ENCODE peak calls at places on chromosomes 13 and 19, in nine cellular contexts. One of them, this sample, is unnamed.

GRCh38 chr19:11581740-11582139 is 4.3 kb upstream of the ACP5 start:
- DNase-seq in H7: no peak
- DNase-seq in stimulated activated effector memory CD8-positive, alpha-beta T cell treated with anti-CD3 and anti-CD28 coated beads, Interleukin-12 subunit alpha, Interleukin-12 subunit beta, amount 100 ng/mL, for 72 hours: peak
- DNase-seq in activated naive CD4-positive, alpha-beta T cell treated with anti-CD3 and anti-CD28 coated beads, Interleukin-2, amount 10 ng/mL, durations not matched to agents 7 days and 5 days: peak
- DNase-seq in NCI-H1105 treated with DMSO at 0.1 percent for 48 hours: no peak
- DNase-seq in stimulated activated CD4-positive, alpha-beta T cell treated with anti-CD3 and anti-CD28 coated beads, TNF-alpha, amount 100 ng/mL, for 1 hour: no peak
- DNase-seq in colonic mucosa: no peak
- DNase-seq in CD8-positive, alpha-beta T cell: no peak
- DNase-seq in iPS DF 6.9: no peak
- DNase-seq in this sample: no peak

GRCh38 chr19:48918801-48919247 is 14.7 kb upstream of the DHDH start:
- DNase-seq in H7: peak
- DNase-seq in stimulated activated effector memory CD8-positive, alpha-beta T cell treated with anti-CD3 and anti-CD28 coated beads, Interleukin-12 subunit alpha, Interleukin-12 subunit beta, amount 100 ng/mL, for 72 hours: no peak
- DNase-seq in activated naive CD4-positive, alpha-beta T cell treated with anti-CD3 and anti-CD28 coated beads, Interleukin-2, amount 10 ng/mL, durations not matched to agents 7 days and 5 days: peak
- DNase-seq in NCI-H1105 treated with DMSO at 0.1 percent for 48 hours: no peak
- DNase-seq in stimulated activated CD4-positive, alpha-beta T cell treated with anti-CD3 and anti-CD28 coated beads, TNF-alpha, amount 100 ng/mL, for 1 hour: no peak
- DNase-seq in colonic mucosa: no peak
- DNase-seq in CD8-positive, alpha-beta T cell: no peak
- DNase-seq in iPS DF 6.9: no peak
- DNase-seq in this sample: no peak

GRCh38 chr19:34838753-34839431 is 65.9 kb upstream of the ZNF599 start:
- DNase-seq in H7: peak
- DNase-seq in stimulated activated effector memory CD8-positive, alpha-beta T cell treated with anti-CD3 and anti-CD28 coated beads, Interleukin-12 subunit alpha, Interleukin-12 subunit beta, amount 100 ng/mL, for 72 hours: no peak
- DNase-seq in activated naive CD4-positive, alpha-beta T cell treated with anti-CD3 and anti-CD28 coated beads, Interleukin-2, amount 10 ng/mL, durations not matched to agents 7 days and 5 days: peak
- DNase-seq in NCI-H1105 treated with DMSO at 0.1 percent for 48 hours: no peak
- DNase-seq in stimulated activated CD4-positive, alpha-beta T cell treated with anti-CD3 and anti-CD28 coated beads, TNF-alpha, amount 100 ng/mL, for 1 hour: peak
- DNase-seq in colonic mucosa: peak
- DNase-seq in CD8-positive, alpha-beta T cell: no peak
- DNase-seq in iPS DF 6.9: peak
- DNase-seq in this sample: peak

GRCh38 chr13:73228546-73228945 is 169.7 kb downstream of the KLF5 start:
- DNase-seq in H7: no peak
- DNase-seq in stimulated activated effector memory CD8-positive, alpha-beta T cell treated with anti-CD3 and anti-CD28 coated beads, Interleukin-12 subunit alpha, Interleukin-12 subunit beta, amount 100 ng/mL, for 72 hours: no peak
- DNase-seq in activated naive CD4-positive, alpha-beta T cell treated with anti-CD3 and anti-CD28 coated beads, Interleukin-2, amount 10 ng/mL, durations not matched to agents 7 days and 5 days: peak
- DNase-seq in NCI-H1105 treated with DMSO at 0.1 percent for 48 hours: no peak
- DNase-seq in stimulated activated CD4-positive, alpha-beta T cell treated with anti-CD3 and anti-CD28 coated beads, TNF-alpha, amount 100 ng/mL, for 1 hour: no peak
- DNase-seq in colonic mucosa: no peak
- DNase-seq in CD8-positive, alpha-beta T cell: peak
- DNase-seq in iPS DF 6.9: no peak
- DNase-seq in this sample: no peak

GRCh38 chr19:44808463-44809371 is at the start of gene BCAM:
- DNase-seq in H7: peak
- DNase-seq in stimulated activated effector memory CD8-positive, alpha-beta T cell treated with anti-CD3 and anti-CD28 coated beads, Interleukin-12 subunit alpha, Interleukin-12 subunit beta, amount 100 ng/mL, for 72 hours: no peak
- DNase-seq in activated naive CD4-positive, alpha-beta T cell treated with anti-CD3 and anti-CD28 coated beads, Interleukin-2, amount 10 ng/mL, durations not matched to agents 7 days and 5 days: no peak
- DNase-seq in NCI-H1105 treated with DMSO at 0.1 percent for 48 hours: peak
- DNase-seq in stimulated activated CD4-positive, alpha-beta T cell treated with anti-CD3 and anti-CD28 coated beads, TNF-alpha, amount 100 ng/mL, for 1 hour: no peak
- DNase-seq in colonic mucosa: peak
- DNase-seq in CD8-positive, alpha-beta T cell: no peak
- DNase-seq in iPS DF 6.9: no peak
- DNase-seq in this sample: peak

GRCh38 chr19:2084993-2085720 is 11.0 kb downstream of the MOB3A start:
- DNase-seq in H7: no peak
- DNase-seq in stimulated activated effector memory CD8-positive, alpha-beta T cell treated with anti-CD3 and anti-CD28 coated beads, Interleukin-12 subunit alpha, Interleukin-12 subunit beta, amount 100 ng/mL, for 72 hours: peak
- DNase-seq in activated naive CD4-positive, alpha-beta T cell treated with anti-CD3 and anti-CD28 coated beads, Interleukin-2, amount 10 ng/mL, durations not matched to agents 7 days and 5 days: peak
- DNase-seq in NCI-H1105 treated with DMSO at 0.1 percent for 48 hours: no peak
- DNase-seq in stimulated activated CD4-positive, alpha-beta T cell treated with anti-CD3 and anti-CD28 coated beads, TNF-alpha, amount 100 ng/mL, for 1 hour: peak
- DNase-seq in colonic mucosa: peak
- DNase-seq in CD8-positive, alpha-beta T cell: peak
- DNase-seq in iPS DF 6.9: no peak
- DNase-seq in this sample: peak

GRCh38 chr13:105984236-105984635 is 551.2 kb downstream of the EFNB2 start:
- DNase-seq in H7: no peak
- DNase-seq in stimulated activated effector memory CD8-positive, alpha-beta T cell treated with anti-CD3 and anti-CD28 coated beads, Interleukin-12 subunit alpha, Interleukin-12 subunit beta, amount 100 ng/mL, for 72 hours: no peak
- DNase-seq in activated naive CD4-positive, alpha-beta T cell treated with anti-CD3 and anti-CD28 coated beads, Interleukin-2, amount 10 ng/mL, durations not matched to agents 7 days and 5 days: no peak
- DNase-seq in NCI-H1105 treated with DMSO at 0.1 percent for 48 hours: no peak
- DNase-seq in stimulated activated CD4-positive, alpha-beta T cell treated with anti-CD3 and anti-CD28 coated beads, TNF-alpha, amount 100 ng/mL, for 1 hour: no peak
- DNase-seq in colonic mucosa: no peak
- DNase-seq in CD8-positive, alpha-beta T cell: no peak
- DNase-seq in iPS DF 6.9: no peak
- DNase-seq in this sample: no peak

GRCh38 chr13:42099962-42100675 is 51.7 kb downstream of the DGKH start:
- DNase-seq in H7: no peak
- DNase-seq in stimulated activated effector memory CD8-positive, alpha-beta T cell treated with anti-CD3 and anti-CD28 coated beads, Interleukin-12 subunit alpha, Interleukin-12 subunit beta, amount 100 ng/mL, for 72 hours: no peak
- DNase-seq in activated naive CD4-positive, alpha-beta T cell treated with anti-CD3 and anti-CD28 coated beads, Interleukin-2, amount 10 ng/mL, durations not matched to agents 7 days and 5 days: no peak
- DNase-seq in NCI-H1105 treated with DMSO at 0.1 percent for 48 hours: no peak
- DNase-seq in stimulated activated CD4-positive, alpha-beta T cell treated with anti-CD3 and anti-CD28 coated beads, TNF-alpha, amount 100 ng/mL, for 1 hour: no peak
- DNase-seq in colonic mucosa: no peak
- DNase-seq in CD8-positive, alpha-beta T cell: no peak
- DNase-seq in iPS DF 6.9: no peak
- DNase-seq in this sample: no peak

GRCh38 chr13:72170571-72170970 is 303.6 kb upstream of the DACH1 start:
- DNase-seq in H7: no peak
- DNase-seq in stimulated activated effector memory CD8-positive, alpha-beta T cell treated with anti-CD3 and anti-CD28 coated beads, Interleukin-12 subunit alpha, Interleukin-12 subunit beta, amount 100 ng/mL, for 72 hours: no peak
- DNase-seq in activated naive CD4-positive, alpha-beta T cell treated with anti-CD3 and anti-CD28 coated beads, Interleukin-2, amount 10 ng/mL, durations not matched to agents 7 days and 5 days: no peak
- DNase-seq in NCI-H1105 treated with DMSO at 0.1 percent for 48 hours: no peak
- DNase-seq in stimulated activated CD4-positive, alpha-beta T cell treated with anti-CD3 and anti-CD28 coated beads, TNF-alpha, amount 100 ng/mL, for 1 hour: no peak
- DNase-seq in colonic mucosa: no peak
- DNase-seq in CD8-positive, alpha-beta T cell: no peak
- DNase-seq in iPS DF 6.9: no peak
- DNase-seq in this sample: no peak

GRCh38 chr13:33231339-33231738 is 54.2 kb downstream of the STARD13 start:
- DNase-seq in H7: no peak
- DNase-seq in stimulated activated effector memory CD8-positive, alpha-beta T cell treated with anti-CD3 and anti-CD28 coated beads, Interleukin-12 subunit alpha, Interleukin-12 subunit beta, amount 100 ng/mL, for 72 hours: no peak
- DNase-seq in activated naive CD4-positive, alpha-beta T cell treated with anti-CD3 and anti-CD28 coated beads, Interleukin-2, amount 10 ng/mL, durations not matched to agents 7 days and 5 days: no peak
- DNase-seq in NCI-H1105 treated with DMSO at 0.1 percent for 48 hours: no peak
- DNase-seq in stimulated activated CD4-positive, alpha-beta T cell treated with anti-CD3 and anti-CD28 coated beads, TNF-alpha, amount 100 ng/mL, for 1 hour: no peak
- DNase-seq in colonic mucosa: no peak
- DNase-seq in CD8-positive, alpha-beta T cell: no peak
- DNase-seq in iPS DF 6.9: no peak
- DNase-seq in this sample: no peak

GRCh38 chr19:750640-751423 is at the start of gene MISP:
- DNase-seq in H7: peak
- DNase-seq in stimulated activated effector memory CD8-positive, alpha-beta T cell treated with anti-CD3 and anti-CD28 coated beads, Interleukin-12 subunit alpha, Interleukin-12 subunit beta, amount 100 ng/mL, for 72 hours: no peak
- DNase-seq in activated naive CD4-positive, alpha-beta T cell treated with anti-CD3 and anti-CD28 coated beads, Interleukin-2, amount 10 ng/mL, durations not matched to agents 7 days and 5 days: no peak
- DNase-seq in NCI-H1105 treated with DMSO at 0.1 percent for 48 hours: peak
- DNase-seq in stimulated activated CD4-positive, alpha-beta T cell treated with anti-CD3 and anti-CD28 coated beads, TNF-alpha, amount 100 ng/mL, for 1 hour: no peak
- DNase-seq in colonic mucosa: peak
- DNase-seq in CD8-positive, alpha-beta T cell: no peak
- DNase-seq in iPS DF 6.9: no peak
- DNase-seq in this sample: peak

GRCh38 chr13:38803566-38803965 is 116.7 kb downstream of the FREM2 start:
- DNase-seq in H7: no peak
- DNase-seq in stimulated activated effector memory CD8-positive, alpha-beta T cell treated with anti-CD3 and anti-CD28 coated beads, Interleukin-12 subunit alpha, Interleukin-12 subunit beta, amount 100 ng/mL, for 72 hours: no peak
- DNase-seq in activated naive CD4-positive, alpha-beta T cell treated with anti-CD3 and anti-CD28 coated beads, Interleukin-2, amount 10 ng/mL, durations not matched to agents 7 days and 5 days: no peak
- DNase-seq in NCI-H1105 treated with DMSO at 0.1 percent for 48 hours: no peak
- DNase-seq in stimulated activated CD4-positive, alpha-beta T cell treated with anti-CD3 and anti-CD28 coated beads, TNF-alpha, amount 100 ng/mL, for 1 hour: no peak
- DNase-seq in colonic mucosa: no peak
- DNase-seq in CD8-positive, alpha-beta T cell: no peak
- DNase-seq in iPS DF 6.9: no peak
- DNase-seq in this sample: no peak

GRCh38 chr19:6720369-6721112 is at the start of gene C3:
- DNase-seq in H7: peak
- DNase-seq in stimulated activated effector memory CD8-positive, alpha-beta T cell treated with anti-CD3 and anti-CD28 coated beads, Interleukin-12 subunit alpha, Interleukin-12 subunit beta, amount 100 ng/mL, for 72 hours: no peak
- DNase-seq in activated naive CD4-positive, alpha-beta T cell treated with anti-CD3 and anti-CD28 coated beads, Interleukin-2, amount 10 ng/mL, durations not matched to agents 7 days and 5 days: no peak
- DNase-seq in NCI-H1105 treated with DMSO at 0.1 percent for 48 hours: no peak
- DNase-seq in stimulated activated CD4-positive, alpha-beta T cell treated with anti-CD3 and anti-CD28 coated beads, TNF-alpha, amount 100 ng/mL, for 1 hour: no peak
- DNase-seq in colonic mucosa: no peak
- DNase-seq in CD8-positive, alpha-beta T cell: no peak
- DNase-seq in iPS DF 6.9: no peak
- DNase-seq in this sample: no peak

GRCh38 chr13:99605417-99606321 is 104.4 kb downstream of the TM9SF2 start:
- DNase-seq in H7: peak
- DNase-seq in stimulated activated effector memory CD8-positive, alpha-beta T cell treated with anti-CD3 and anti-CD28 coated beads, Interleukin-12 subunit alpha, Interleukin-12 subunit beta, amount 100 ng/mL, for 72 hours: peak
- DNase-seq in activated naive CD4-positive, alpha-beta T cell treated with anti-CD3 and anti-CD28 coated beads, Interleukin-2, amount 10 ng/mL, durations not matched to agents 7 days and 5 days: peak
- DNase-seq in NCI-H1105 treated with DMSO at 0.1 percent for 48 hours: peak
- DNase-seq in stimulated activated CD4-positive, alpha-beta T cell treated with anti-CD3 and anti-CD28 coated beads, TNF-alpha, amount 100 ng/mL, for 1 hour: peak
- DNase-seq in colonic mucosa: peak
- DNase-seq in CD8-positive, alpha-beta T cell: peak
- DNase-seq in iPS DF 6.9: no peak
- DNase-seq in this sample: peak

GRCh38 chr13:113452942-113453901 is at the start of gene ADPRHL1:
- DNase-seq in H7: peak
- DNase-seq in stimulated activated effector memory CD8-positive, alpha-beta T cell treated with anti-CD3 and anti-CD28 coated beads, Interleukin-12 subunit alpha, Interleukin-12 subunit beta, amount 100 ng/mL, for 72 hours: no peak
- DNase-seq in activated naive CD4-positive, alpha-beta T cell treated with anti-CD3 and anti-CD28 coated beads, Interleukin-2, amount 10 ng/mL, durations not matched to agents 7 days and 5 days: no peak
- DNase-seq in NCI-H1105 treated with DMSO at 0.1 percent for 48 hours: no peak
- DNase-seq in stimulated activated CD4-positive, alpha-beta T cell treated with anti-CD3 and anti-CD28 coated beads, TNF-alpha, amount 100 ng/mL, for 1 hour: no peak
- DNase-seq in colonic mucosa: no peak
- DNase-seq in CD8-positive, alpha-beta T cell: no peak
- DNase-seq in iPS DF 6.9: no peak
- DNase-seq in this sample: no peak

GRCh38 chr19:48915757-48916156 is 15.6 kb downstream of the NUCB1 start:
- DNase-seq in H7: no peak
- DNase-seq in stimulated activated effector memory CD8-positive, alpha-beta T cell treated with anti-CD3 and anti-CD28 coated beads, Interleukin-12 subunit alpha, Interleukin-12 subunit beta, amount 100 ng/mL, for 72 hours: no peak
- DNase-seq in activated naive CD4-positive, alpha-beta T cell treated with anti-CD3 and anti-CD28 coated beads, Interleukin-2, amount 10 ng/mL, durations not matched to agents 7 days and 5 days: no peak
- DNase-seq in NCI-H1105 treated with DMSO at 0.1 percent for 48 hours: no peak
- DNase-seq in stimulated activated CD4-positive, alpha-beta T cell treated with anti-CD3 and anti-CD28 coated beads, TNF-alpha, amount 100 ng/mL, for 1 hour: no peak
- DNase-seq in colonic mucosa: no peak
- DNase-seq in CD8-positive, alpha-beta T cell: no peak
- DNase-seq in iPS DF 6.9: no peak
- DNase-seq in this sample: no peak

GRCh38 chr13:38900188-38900587 is 90.4 kb downstream of the STOML3 start:
- DNase-seq in H7: peak
- DNase-seq in stimulated activated effector memory CD8-positive, alpha-beta T cell treated with anti-CD3 and anti-CD28 coated beads, Interleukin-12 subunit alpha, Interleukin-12 subunit beta, amount 100 ng/mL, for 72 hours: no peak
- DNase-seq in activated naive CD4-positive, alpha-beta T cell treated with anti-CD3 and anti-CD28 coated beads, Interleukin-2, amount 10 ng/mL, durations not matched to agents 7 days and 5 days: no peak
- DNase-seq in NCI-H1105 treated with DMSO at 0.1 percent for 48 hours: no peak
- DNase-seq in stimulated activated CD4-positive, alpha-beta T cell treated with anti-CD3 and anti-CD28 coated beads, TNF-alpha, amount 100 ng/mL, for 1 hour: no peak
- DNase-seq in colonic mucosa: no peak
- DNase-seq in CD8-positive, alpha-beta T cell: no peak
- DNase-seq in iPS DF 6.9: peak
- DNase-seq in this sample: no peak

GRCh38 chr13:22127277-22128143 is 456.6 kb downstream of the FGF9 start:
- DNase-seq in H7: no peak
- DNase-seq in stimulated activated effector memory CD8-positive, alpha-beta T cell treated with anti-CD3 and anti-CD28 coated beads, Interleukin-12 subunit alpha, Interleukin-12 subunit beta, amount 100 ng/mL, for 72 hours: no peak
- DNase-seq in activated naive CD4-positive, alpha-beta T cell treated with anti-CD3 and anti-CD28 coated beads, Interleukin-2, amount 10 ng/mL, durations not matched to agents 7 days and 5 days: no peak
- DNase-seq in NCI-H1105 treated with DMSO at 0.1 percent for 48 hours: no peak
- DNase-seq in stimulated activated CD4-positive, alpha-beta T cell treated with anti-CD3 and anti-CD28 coated beads, TNF-alpha, amount 100 ng/mL, for 1 hour: no peak
- DNase-seq in colonic mucosa: no peak
- DNase-seq in CD8-positive, alpha-beta T cell: no peak
- DNase-seq in iPS DF 6.9: no peak
- DNase-seq in this sample: no peak

GRCh38 chr13:97068146-97068545 is 73.9 kb upstream of the OXGR1 start:
- DNase-seq in H7: peak
- DNase-seq in stimulated activated effector memory CD8-positive, alpha-beta T cell treated with anti-CD3 and anti-CD28 coated beads, Interleukin-12 subunit alpha, Interleukin-12 subunit beta, amount 100 ng/mL, for 72 hours: no peak
- DNase-seq in activated naive CD4-positive, alpha-beta T cell treated with anti-CD3 and anti-CD28 coated beads, Interleukin-2, amount 10 ng/mL, durations not matched to agents 7 days and 5 days: no peak
- DNase-seq in NCI-H1105 treated with DMSO at 0.1 percent for 48 hours: no peak
- DNase-seq in stimulated activated CD4-positive, alpha-beta T cell treated with anti-CD3 and anti-CD28 coated beads, TNF-alpha, amount 100 ng/mL, for 1 hour: no peak
- DNase-seq in colonic mucosa: no peak
- DNase-seq in CD8-positive, alpha-beta T cell: no peak
- DNase-seq in iPS DF 6.9: no peak
- DNase-seq in this sample: no peak

GRCh38 chr19:29260477-29261317 is 47.7 kb upstream of the UQCRFS1 start:
- DNase-seq in H7: peak
- DNase-seq in stimulated activated effector memory CD8-positive, alpha-beta T cell treated with anti-CD3 and anti-CD28 coated beads, Interleukin-12 subunit alpha, Interleukin-12 subunit beta, amount 100 ng/mL, for 72 hours: peak
- DNase-seq in activated naive CD4-positive, alpha-beta T cell treated with anti-CD3 and anti-CD28 coated beads, Interleukin-2, amount 10 ng/mL, durations not matched to agents 7 days and 5 days: peak
- DNase-seq in NCI-H1105 treated with DMSO at 0.1 percent for 48 hours: peak
- DNase-seq in stimulated activated CD4-positive, alpha-beta T cell treated with anti-CD3 and anti-CD28 coated beads, TNF-alpha, amount 100 ng/mL, for 1 hour: peak
- DNase-seq in colonic mucosa: peak
- DNase-seq in CD8-positive, alpha-beta T cell: no peak
- DNase-seq in iPS DF 6.9: no peak
- DNase-seq in this sample: no peak

GRCh38 chr19:31974941-31975340 is 370.5 kb upstream of the ZNF507 start:
- DNase-seq in H7: no peak
- DNase-seq in stimulated activated effector memory CD8-positive, alpha-beta T cell treated with anti-CD3 and anti-CD28 coated beads, Interleukin-12 subunit alpha, Interleukin-12 subunit beta, amount 100 ng/mL, for 72 hours: no peak
- DNase-seq in activated naive CD4-positive, alpha-beta T cell treated with anti-CD3 and anti-CD28 coated beads, Interleukin-2, amount 10 ng/mL, durations not matched to agents 7 days and 5 days: no peak
- DNase-seq in NCI-H1105 treated with DMSO at 0.1 percent for 48 hours: no peak
- DNase-seq in stimulated activated CD4-positive, alpha-beta T cell treated with anti-CD3 and anti-CD28 coated beads, TNF-alpha, amount 100 ng/mL, for 1 hour: no peak
- DNase-seq in colonic mucosa: no peak
- DNase-seq in CD8-positive, alpha-beta T cell: no peak
- DNase-seq in iPS DF 6.9: no peak
- DNase-seq in this sample: no peak

GRCh38 chr19:50795665-50796073 is 5.5 kb downstream of the ACP4 start:
- DNase-seq in H7: no peak
- DNase-seq in stimulated activated effector memory CD8-positive, alpha-beta T cell treated with anti-CD3 and anti-CD28 coated beads, Interleukin-12 subunit alpha, Interleukin-12 subunit beta, amount 100 ng/mL, for 72 hours: no peak
- DNase-seq in activated naive CD4-positive, alpha-beta T cell treated with anti-CD3 and anti-CD28 coated beads, Interleukin-2, amount 10 ng/mL, durations not matched to agents 7 days and 5 days: no peak
- DNase-seq in NCI-H1105 treated with DMSO at 0.1 percent for 48 hours: no peak
- DNase-seq in stimulated activated CD4-positive, alpha-beta T cell treated with anti-CD3 and anti-CD28 coated beads, TNF-alpha, amount 100 ng/mL, for 1 hour: no peak
- DNase-seq in colonic mucosa: no peak
- DNase-seq in CD8-positive, alpha-beta T cell: no peak
- DNase-seq in iPS DF 6.9: no peak
- DNase-seq in this sample: no peak

GRCh38 chr19:29387586-29387985 is 138.2 kb upstream of the VSTM2B start:
- DNase-seq in H7: no peak
- DNase-seq in stimulated activated effector memory CD8-positive, alpha-beta T cell treated with anti-CD3 and anti-CD28 coated beads, Interleukin-12 subunit alpha, Interleukin-12 subunit beta, amount 100 ng/mL, for 72 hours: no peak
- DNase-seq in activated naive CD4-positive, alpha-beta T cell treated with anti-CD3 and anti-CD28 coated beads, Interleukin-2, amount 10 ng/mL, durations not matched to agents 7 days and 5 days: no peak
- DNase-seq in NCI-H1105 treated with DMSO at 0.1 percent for 48 hours: no peak
- DNase-seq in stimulated activated CD4-positive, alpha-beta T cell treated with anti-CD3 and anti-CD28 coated beads, TNF-alpha, amount 100 ng/mL, for 1 hour: no peak
- DNase-seq in colonic mucosa: no peak
- DNase-seq in CD8-positive, alpha-beta T cell: no peak
- DNase-seq in iPS DF 6.9: no peak
- DNase-seq in this sample: no peak

GRCh38 chr13:32977321-32977720 is 38.9 kb upstream of the KL start:
- DNase-seq in H7: no peak
- DNase-seq in stimulated activated effector memory CD8-positive, alpha-beta T cell treated with anti-CD3 and anti-CD28 coated beads, Interleukin-12 subunit alpha, Interleukin-12 subunit beta, amount 100 ng/mL, for 72 hours: no peak
- DNase-seq in activated naive CD4-positive, alpha-beta T cell treated with anti-CD3 and anti-CD28 coated beads, Interleukin-2, amount 10 ng/mL, durations not matched to agents 7 days and 5 days: no peak
- DNase-seq in NCI-H1105 treated with DMSO at 0.1 percent for 48 hours: no peak
- DNase-seq in stimulated activated CD4-positive, alpha-beta T cell treated with anti-CD3 and anti-CD28 coated beads, TNF-alpha, amount 100 ng/mL, for 1 hour: no peak
- DNase-seq in colonic mucosa: no peak
- DNase-seq in CD8-positive, alpha-beta T cell: no peak
- DNase-seq in iPS DF 6.9: no peak
- DNase-seq in this sample: no peak

GRCh38 chr19:17385878-17386611 is 8.0 kb downstream of the CCDC194 start:
- DNase-seq in H7: peak
- DNase-seq in stimulated activated effector memory CD8-positive, alpha-beta T cell treated with anti-CD3 and anti-CD28 coated beads, Interleukin-12 subunit alpha, Interleukin-12 subunit beta, amount 100 ng/mL, for 72 hours: peak
- DNase-seq in activated naive CD4-positive, alpha-beta T cell treated with anti-CD3 and anti-CD28 coated beads, Interleukin-2, amount 10 ng/mL, durations not matched to agents 7 days and 5 days: peak
- DNase-seq in NCI-H1105 treated with DMSO at 0.1 percent for 48 hours: no peak
- DNase-seq in stimulated activated CD4-positive, alpha-beta T cell treated with anti-CD3 and anti-CD28 coated beads, TNF-alpha, amount 100 ng/mL, for 1 hour: peak
- DNase-seq in colonic mucosa: peak
- DNase-seq in CD8-positive, alpha-beta T cell: peak
- DNase-seq in iPS DF 6.9: no peak
- DNase-seq in this sample: no peak

GRCh38 chr19:15304140-15304705 is 28.1 kb downstream of the BRD4 start:
- DNase-seq in H7: no peak
- DNase-seq in stimulated activated effector memory CD8-positive, alpha-beta T cell treated with anti-CD3 and anti-CD28 coated beads, Interleukin-12 subunit alpha, Interleukin-12 subunit beta, amount 100 ng/mL, for 72 hours: no peak
- DNase-seq in activated naive CD4-positive, alpha-beta T cell treated with anti-CD3 and anti-CD28 coated beads, Interleukin-2, amount 10 ng/mL, durations not matched to agents 7 days and 5 days: no peak
- DNase-seq in NCI-H1105 treated with DMSO at 0.1 percent for 48 hours: no peak
- DNase-seq in stimulated activated CD4-positive, alpha-beta T cell treated with anti-CD3 and anti-CD28 coated beads, TNF-alpha, amount 100 ng/mL, for 1 hour: no peak
- DNase-seq in colonic mucosa: no peak
- DNase-seq in CD8-positive, alpha-beta T cell: no peak
- DNase-seq in iPS DF 6.9: no peak
- DNase-seq in this sample: no peak

GRCh38 chr19:34220472-34221063 is 33.8 kb upstream of the GARRE1 start:
- DNase-seq in H7: peak
- DNase-seq in stimulated activated effector memory CD8-positive, alpha-beta T cell treated with anti-CD3 and anti-CD28 coated beads, Interleukin-12 subunit alpha, Interleukin-12 subunit beta, amount 100 ng/mL, for 72 hours: peak
- DNase-seq in activated naive CD4-positive, alpha-beta T cell treated with anti-CD3 and anti-CD28 coated beads, Interleukin-2, amount 10 ng/mL, durations not matched to agents 7 days and 5 days: peak
- DNase-seq in NCI-H1105 treated with DMSO at 0.1 percent for 48 hours: peak
- DNase-seq in stimulated activated CD4-positive, alpha-beta T cell treated with anti-CD3 and anti-CD28 coated beads, TNF-alpha, amount 100 ng/mL, for 1 hour: peak
- DNase-seq in colonic mucosa: peak
- DNase-seq in CD8-positive, alpha-beta T cell: peak
- DNase-seq in iPS DF 6.9: peak
- DNase-seq in this sample: peak

GRCh38 chr19:40193587-40193849 is 2.3 kb downstream of the MAP3K10 start:
- DNase-seq in H7: no peak
- DNase-seq in stimulated activated effector memory CD8-positive, alpha-beta T cell treated with anti-CD3 and anti-CD28 coated beads, Interleukin-12 subunit alpha, Interleukin-12 subunit beta, amount 100 ng/mL, for 72 hours: no peak
- DNase-seq in activated naive CD4-positive, alpha-beta T cell treated with anti-CD3 and anti-CD28 coated beads, Interleukin-2, amount 10 ng/mL, durations not matched to agents 7 days and 5 days: no peak
- DNase-seq in NCI-H1105 treated with DMSO at 0.1 percent for 48 hours: no peak
- DNase-seq in stimulated activated CD4-positive, alpha-beta T cell treated with anti-CD3 and anti-CD28 coated beads, TNF-alpha, amount 100 ng/mL, for 1 hour: no peak
- DNase-seq in colonic mucosa: no peak
- DNase-seq in CD8-positive, alpha-beta T cell: no peak
- DNase-seq in iPS DF 6.9: no peak
- DNase-seq in this sample: no peak

GRCh38 chr13:53060840-53061485 is 32.4 kb downstream of the OLFM4 start:
- DNase-seq in H7: no peak
- DNase-seq in stimulated activated effector memory CD8-positive, alpha-beta T cell treated with anti-CD3 and anti-CD28 coated beads, Interleukin-12 subunit alpha, Interleukin-12 subunit beta, amount 100 ng/mL, for 72 hours: no peak
- DNase-seq in activated naive CD4-positive, alpha-beta T cell treated with anti-CD3 and anti-CD28 coated beads, Interleukin-2, amount 10 ng/mL, durations not matched to agents 7 days and 5 days: no peak
- DNase-seq in NCI-H1105 treated with DMSO at 0.1 percent for 48 hours: no peak
- DNase-seq in stimulated activated CD4-positive, alpha-beta T cell treated with anti-CD3 and anti-CD28 coated beads, TNF-alpha, amount 100 ng/mL, for 1 hour: no peak
- DNase-seq in colonic mucosa: peak
- DNase-seq in CD8-positive, alpha-beta T cell: no peak
- DNase-seq in iPS DF 6.9: no peak
- DNase-seq in this sample: no peak

GRCh38 chr19:1361601-1362384 is 21.9 kb upstream of the NDUFS7 start:
- DNase-seq in H7: no peak
- DNase-seq in stimulated activated effector memory CD8-positive, alpha-beta T cell treated with anti-CD3 and anti-CD28 coated beads, Interleukin-12 subunit alpha, Interleukin-12 subunit beta, amount 100 ng/mL, for 72 hours: no peak
- DNase-seq in activated naive CD4-positive, alpha-beta T cell treated with anti-CD3 and anti-CD28 coated beads, Interleukin-2, amount 10 ng/mL, durations not matched to agents 7 days and 5 days: no peak
- DNase-seq in NCI-H1105 treated with DMSO at 0.1 percent for 48 hours: no peak
- DNase-seq in stimulated activated CD4-positive, alpha-beta T cell treated with anti-CD3 and anti-CD28 coated beads, TNF-alpha, amount 100 ng/mL, for 1 hour: no peak
- DNase-seq in colonic mucosa: no peak
- DNase-seq in CD8-positive, alpha-beta T cell: no peak
- DNase-seq in iPS DF 6.9: no peak
- DNase-seq in this sample: no peak

GRCh38 chr19:19342086-19343015 is 21.7 kb downstream of the MAU2 start:
- DNase-seq in H7: peak
- DNase-seq in stimulated activated effector memory CD8-positive, alpha-beta T cell treated with anti-CD3 and anti-CD28 coated beads, Interleukin-12 subunit alpha, Interleukin-12 subunit beta, amount 100 ng/mL, for 72 hours: no peak
- DNase-seq in activated naive CD4-positive, alpha-beta T cell treated with anti-CD3 and anti-CD28 coated beads, Interleukin-2, amount 10 ng/mL, durations not matched to agents 7 days and 5 days: no peak
- DNase-seq in NCI-H1105 treated with DMSO at 0.1 percent for 48 hours: peak
- DNase-seq in stimulated activated CD4-positive, alpha-beta T cell treated with anti-CD3 and anti-CD28 coated beads, TNF-alpha, amount 100 ng/mL, for 1 hour: no peak
- DNase-seq in colonic mucosa: peak
- DNase-seq in CD8-positive, alpha-beta T cell: no peak
- DNase-seq in iPS DF 6.9: peak
- DNase-seq in this sample: peak